ENCODE peak calls at places on chromosomes 13 and 19, in four cellular contexts. Y is activated CD4-positive, alpha-beta T cell treated with anti-CD3 and anti-CD28 coated beads for 1 hour; T is NCI-H1092; V is T-helper 9 cell. U is an unnamed sample.

GRCh38 chr19:28185646-28186045 is 1027.3 kb downstream of the UQCRFS1 start:
- DNase-seq in Y (no peak), T (no peak), V (no peak), U (no peak)

GRCh38 chr13:37669845-37670244 is 71.3 kb upstream of the POSTN start:
- DNase-seq in Y (no peak), T (no peak), V (no peak), U (no peak)

GRCh38 chr19:55094456-55095259 is 19.0 kb downstream of the EPS8L1 start:
- DNase-seq in Y (no peak), T (no peak), V (no peak), U (no peak)

GRCh38 chr19:33273881-33274662 is 28.3 kb downstream of the CEBPA start:
- DNase-seq in Y (no peak), T (no peak), V (no peak), U (peak; percentile 80)

GRCh38 chr19:3061214-3062161 is 807 bp downstream of the TLE5 start:
- DNase-seq in Y (peak; percentile 65), T (no peak), V (peak; percentile 50), U (no peak)

GRCh38 chr19:9431475-9431874 is 3.9 kb downstream of the ZNF266 start:
- DNase-seq in Y (peak; percentile 19), T (peak; percentile 3), V (no peak), U (no peak)

GRCh38 chr19:49387936-49388372 is at the start of gene KASH5:
- DNase-seq in Y (peak; percentile 89), T (no peak), V (peak; percentile 64), U (peak; percentile 53)

GRCh38 chr13:77548594-77548993 is 13.1 kb downstream of the SCEL start:
- DNase-seq in Y (no peak), T (no peak), V (no peak), U (no peak)

GRCh38 chr13:111241006-111241755 is 79.3 kb upstream of the TEX29 start:
- DNase-seq in Y (no peak), T (peak; percentile 78), V (no peak), U (no peak)

GRCh38 chr19:33207903-33208302 is 13.8 kb downstream of the LRP3 start:
- DNase-seq in Y (no peak), T (no peak), V (no peak), U (no peak)

GRCh38 chr13:79392882-79393563 is 13.0 kb downstream of the RBM26 start:
- DNase-seq in Y (no peak), T (no peak), V (no peak), U (no peak)

GRCh38 chr19:10096615-10096963 is 5.9 kb downstream of the ANGPTL6 start:
- DNase-seq in Y (no peak), T (peak; percentile 12), V (no peak), U (no peak)

U was measured in A549.